ENCODE peak calls at places on chromosomes 11 and 22, in ten cellular contexts. O is psoas muscle; B is HuH-7.5; I is LHCN-M2; Z is NCI-H510A treated with DMSO at 0.1 percent for 48 hours; H is activated effector memory CD4-positive, alpha-beta T cell treated with Interleukin-2 at 50 U/mL for 16 hours; X is H9; C is KBM-7; K is stimulated activated CD4-positive, alpha-beta T cell treated with anti-CD3 and anti-CD28 coated beads, Interleukin-2, amount 100 ng/mL, for 48 hours; M is midbrain. E is an unnamed sample.

GRCh38 chr22:36701941-36702640 is 1.5 kb downstream of the CACNG2 start:
- DNase-seq in Z (no peak), B (no peak), M (no peak), I (no peak), H (no peak), X (no peak), O (no peak), K (no peak), C (no peak), E (no peak)

GRCh38 chr11:90701040-90701439 is 478.2 kb upstream of the CHORDC1 start:
- DNase-seq in C (no peak), H (no peak), M (no peak), O (no peak), Z (peak; percentile 23), X (no peak), I (no peak), B (no peak), K (no peak), E (no peak)

GRCh38 chr22:41367680-41368542 is 13.8 kb upstream of the TEF start:
- DNase-seq in I (no peak), O (no peak), C (no peak), H (no peak), K (no peak), B (no peak), M (peak; percentile 73), Z (peak; percentile 12), X (peak; percentile 45), E (peak; percentile 31)

GRCh38 chr11:86484164-86484794 is 109.6 kb downstream of the CCDC81 start:
- DNase-seq in H (no peak), O (peak; percentile 75), Z (no peak), M (no peak), X (no peak), C (no peak), I (peak; percentile 100), K (no peak), B (peak; percentile 36), E (no peak)

GRCh38 chr22:21862386-21863242 is 4.8 kb downstream of the MAPK1 start:
- DNase-seq in K (no peak), I (no peak), Z (no peak), C (no peak), O (no peak), H (no peak), X (no peak), B (no peak), M (no peak), E (no peak)

GRCh38 chr11:17807034-17807433 is 72.5 kb downstream of the KCNC1 start:
- DNase-seq in K (no peak), C (no peak), Z (no peak), X (no peak), I (peak; percentile 55), M (no peak), H (no peak), O (no peak), B (no peak), E (no peak)

GRCh38 chr11:65611028-65611757 is 2.8 kb downstream of the MAP3K11 start:
- DNase-seq in I (no peak), C (peak; percentile 68), B (no peak), Z (no peak), X (no peak), H (no peak), K (no peak), M (peak; percentile 89), O (no peak), E (no peak)

GRCh38 chr11:67238894-67239794 is 27.1 kb upstream of the GRK2 start:
- DNase-seq in B (no peak), K (no peak), X (no peak), H (no peak), M (peak; percentile 67), I (no peak), O (no peak), C (no peak), Z (peak; percentile 81), E (no peak)

GRCh38 chr11:108748971-108749370 is 84.1 kb downstream of the DDX10 start:
- DNase-seq in K (no peak), H (no peak), I (no peak), C (no peak), Z (no peak), X (no peak), O (no peak), M (no peak), B (no peak), E (no peak)

GRCh38 chr11:104763930-104764717 is 134.1 kb downstream of the CASP12 start:
- DNase-seq in I (no peak), H (no peak), B (no peak), O (no peak), Z (no peak), X (no peak), C (peak; percentile 8), K (no peak), M (no peak), E (no peak)

GRCh38 chr11:115612331-115612730 is 108.1 kb upstream of the CADM1 start:
- DNase-seq in O (no peak), C (no peak), B (no peak), X (peak; percentile 60), K (no peak), H (no peak), M (no peak), I (peak; percentile 28), Z (no peak), E (no peak)

GRCh38 chr11:96708469-96708868 is 318.7 kb downstream of the JRKL start:
- DNase-seq in Z (no peak), O (no peak), C (no peak), H (no peak), I (no peak), M (no peak), B (no peak), X (no peak), K (no peak), E (no peak)

GRCh38 chr11:86218125-86219081 is 26.1 kb upstream of the EED start:
- DNase-seq in X (peak; percentile 74), C (peak; percentile 90), H (peak; percentile 27), I (peak; percentile 77), O (peak; percentile 56), K (peak; percentile 63), M (peak; percentile 86), B (peak; percentile 51), Z (peak; percentile 41), E (peak; percentile 83)

GRCh38 chr11:125358254-125358840 is 137.7 kb downstream of the FEZ1 start:
- DNase-seq in K (no peak), B (no peak), I (peak; percentile 44), X (no peak), M (no peak), C (no peak), O (no peak), H (no peak), Z (no peak), E (no peak)

GRCh38 chr11:91248199-91248807 is 976.3 kb upstream of the FAT3 start:
- DNase-seq in O (no peak), Z (peak; percentile 15), H (no peak), B (peak; percentile 4), C (peak; percentile 46), I (peak; percentile 59), X (no peak), M (peak; percentile 15), K (peak; percentile 3), E (peak; percentile 17)

GRCh38 chr11:120305286-120305685 is 19.8 kb upstream of the TLCD5 start:
- DNase-seq in O (no peak), X (no peak), I (no peak), H (no peak), Z (no peak), K (no peak), B (no peak), C (no peak), M (no peak), E (peak; percentile 77)

GRCh38 chr11:2666828-2667570 is 32.8 kb downstream of the KCNQ1OT1 start:
- DNase-seq in O (no peak), K (no peak), B (no peak), H (no peak), C (no peak), M (no peak), Z (no peak), X (peak; percentile 11), I (no peak), E (peak; percentile 11)

GRCh38 chr11:2248762-2249161 is 21.6 kb downstream of the ASCL2 start:
- DNase-seq in C (no peak), M (no peak), X (no peak), H (no peak), I (no peak), O (peak; percentile 5), Z (no peak), K (no peak), B (no peak), E (no peak)

E was measured in colonic mucosa.